ENCODE peak calls at places on chromosome 20, in eight cellular contexts. Y, T, S, W, Q, L, B and R are unnamed samples.

GRCh38 chr20:24160563-24161355 is 172.2 kb upstream of the GGTLC1 start:
- DNase-seq in Q (no peak), L (peak; percentile 74), W (peak; percentile 72), S (peak; percentile 87), T (peak; percentile 29), B (peak; percentile 65), Y (peak; percentile 64), R (peak; percentile 2)

GRCh38 chr20:11051146-11051545 is 377.3 kb upstream of the JAG1 start:
- DNase-seq in T (no peak), L (peak; percentile 3), S (no peak), Y (no peak), Q (no peak), W (no peak), B (no peak), R (no peak)

GRCh38 chr20:671252-672030 is 4.2 kb downstream of the SCRT2 start:
- DNase-seq in L (no peak), T (no peak), B (no peak), Y (no peak), Q (no peak), S (no peak), W (no peak), R (no peak)

GRCh38 chr20:48879609-48880008 is 41.9 kb upstream of the ARFGEF2 start:
- DNase-seq in Y (peak; percentile 7), W (peak; percentile 31), T (no peak), S (peak; percentile 35), L (peak; percentile 47), Q (peak; percentile 76), B (no peak), R (no peak)

GRCh38 chr20:57811373-57812020 is 101.7 kb upstream of the PMEPA1 start:
- DNase-seq in Q (peak; percentile 65), S (peak; percentile 11), B (no peak), T (no peak), Y (peak; percentile 19), W (no peak), L (no peak), R (no peak)

GRCh38 chr20:3727333-3728035 is 5.0 kb upstream of the HSPA12B start:
- DNase-seq in Q (no peak), S (peak; percentile 24), L (peak; percentile 41), Y (peak; percentile 27), T (no peak), B (peak; percentile 48), W (no peak), R (no peak)

GRCh38 chr20:50837532-50838321 is 42.9 kb downstream of the BCAS4 start:
- DNase-seq in S (peak; percentile 60), L (peak; percentile 56), Y (peak; percentile 63), Q (no peak), B (peak; percentile 87), W (peak; percentile 46), T (peak; percentile 80), R (peak; percentile 52)

GRCh38 chr20:57622579-57623381 is 2.6 kb upstream of the ZBP1 start:
- DNase-seq in W (peak; percentile 61), L (peak; percentile 56), T (no peak), S (peak; percentile 71), Y (peak; percentile 97), Q (peak; percentile 83), B (peak; percentile 13), R (peak; percentile 9)

GRCh38 chr20:14055127-14055742 is 59.9 kb downstream of the MACROD2 start:
- DNase-seq in S (peak; percentile 87), T (peak; percentile 20), Q (no peak), L (peak; percentile 79), W (peak; percentile 49), B (peak; percentile 74), Y (peak; percentile 76), R (no peak)

GRCh38 chr20:11551491-11551890 is 366.2 kb upstream of the BTBD3 start:
- DNase-seq in T (no peak), Q (no peak), L (no peak), W (no peak), B (no peak), S (no peak), Y (no peak), R (no peak)

GRCh38 chr20:60469829-60470228 is 511.6 kb downstream of the CDH26 start:
- DNase-seq in L (no peak), T (no peak), Y (no peak), S (no peak), Q (no peak), B (no peak), W (no peak), R (no peak)

GRCh38 chr20:61478094-61478493 is 226.0 kb downstream of the CDH4 start:
- DNase-seq in T (no peak), W (no peak), Q (no peak), S (no peak), B (no peak), L (no peak), Y (no peak), R (no peak)

GRCh38 chr20:62879275-62880146 is 17.9 kb upstream of the TCFL5 start:
- DNase-seq in L (no peak), S (no peak), Y (no peak), T (no peak), W (no peak), Q (no peak), B (no peak), R (no peak)

GRCh38 chr20:699811-700338 is 24.3 kb upstream of the SCRT2 start:
- DNase-seq in L (no peak), B (no peak), Y (no peak), W (no peak), T (no peak), Q (peak; percentile 15), S (no peak), R (no peak)

GRCh38 chr20:41061155-41061554 is 32.5 kb downstream of the TOP1 start:
- DNase-seq in S (no peak), B (no peak), T (no peak), Q (no peak), L (no peak), Y (peak; percentile 40), W (no peak), R (no peak)

GRCh38 chr20:64069614-64070243 is 6.7 kb downstream of the TCEA2 start:
- DNase-seq in T (no peak), Y (no peak), Q (no peak), S (peak; percentile 35), L (peak; percentile 28), W (no peak), B (no peak), R (no peak)

GRCh38 chr20:48026981-48027592 is 241.8 kb upstream of the SULF2 start:
- DNase-seq in T (no peak), Y (no peak), Q (no peak), S (no peak), B (no peak), L (no peak), W (no peak), R (no peak)

GRCh38 chr20:25444556-25444955 is 37.1 kb downstream of the GINS1 start:
- DNase-seq in L (no peak), W (no peak), B (no peak), T (no peak), S (no peak), Y (no peak), Q (no peak), R (no peak)

GRCh38 chr20:38420232-38421085 is 14.7 kb downstream of the SNHG17 start:
- DNase-seq in Y (no peak), T (no peak), W (no peak), L (no peak), S (no peak), B (no peak), Q (no peak), R (no peak)

GRCh38 chr20:49657118-49657901 is 56.4 kb downstream of the B4GALT5 start:
- DNase-seq in B (peak; percentile 82), L (peak; percentile 84), T (peak; percentile 32), Y (no peak), S (no peak), Q (no peak), W (no peak), R (no peak)

GRCh38 chr20:25049261-25050060 is 8.5 kb downstream of the ACSS1 start:
- DNase-seq in S (no peak), Q (peak; percentile 6), T (no peak), B (no peak), Y (no peak), L (no peak), W (no peak), R (no peak)

DNA sequence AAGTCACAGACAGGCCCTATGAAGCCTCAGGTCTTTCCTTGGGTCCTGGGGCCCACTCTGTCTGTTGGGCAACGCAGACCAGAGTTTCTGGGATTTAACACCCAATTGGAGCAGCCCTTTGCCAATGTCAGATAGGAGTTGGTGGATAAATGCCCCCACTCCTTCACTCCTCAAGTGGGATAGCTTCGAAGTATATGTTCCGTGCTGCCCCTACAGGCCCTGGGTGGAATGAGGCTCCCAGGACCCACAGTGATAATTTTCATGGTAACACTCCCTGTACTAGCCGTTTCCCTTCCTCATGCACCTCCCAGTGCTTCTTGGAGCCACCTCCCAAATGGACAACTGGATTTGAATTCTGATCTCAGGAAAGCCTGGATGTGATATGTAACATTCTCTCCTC is 145.4 kb downstream of the FOXA2 start:
- DNase-seq in Y (no peak), T (no peak), B (no peak), L (no peak), S (no peak), Q (no peak), W (no peak), R (no peak)
- TF ChIP-seq CTCF in Y (peak; percentile 13), T (no peak), B (peak; percentile 4), L (peak; percentile 26), S (peak; percentile 37), Q (peak; percentile 49), W (no peak), R (no peak)

GRCh38 chr20:44070139-44070900 is 116.7 kb downstream of the JPH2 start:
- DNase-seq in W (no peak), Q (no peak), T (no peak), S (no peak), L (no peak), B (no peak), Y (no peak), R (no peak)

GRCh38 chr20:44068780-44069191 is 118.2 kb downstream of the JPH2 start:
- DNase-seq in L (no peak), Y (no peak), B (no peak), S (no peak), W (no peak), T (no peak), Q (no peak), R (no peak)

GRCh38 chr20:44071057-44071456 is 115.9 kb downstream of the JPH2 start:
- DNase-seq in Q (no peak), L (no peak), W (no peak), B (no peak), T (no peak), S (no peak), Y (no peak), R (no peak)

GRCh38 chr20:44068311-44068710 is 118.7 kb downstream of the JPH2 start:
- DNase-seq in Y (no peak), L (no peak), S (no peak), T (no peak), B (no peak), Q (no peak), W (no peak), R (no peak)

GRCh38 chr20:44069203-44069931 is 117.6 kb downstream of the JPH2 start:
- DNase-seq in T (no peak), W (no peak), Q (no peak), B (peak; percentile 18), Y (no peak), L (no peak), S (no peak), R (no peak)
- H3K4me3 ChIP-seq in T (no peak overlapping the region), W (no peak overlapping the region), Q (no peak overlapping the region), B (no peak overlapping the region), Y (no peak overlapping the region), L (no peak overlapping the region), S (no peak overlapping the region), R (no peak overlapping the region)

GRCh38 chr20:52313335-52313963 is 121.9 kb upstream of the ZFP64 start:
- DNase-seq in T (no peak), Q (no peak), S (peak; percentile 59), L (peak; percentile 60), W (peak; percentile 3), Y (peak; percentile 49), B (peak; percentile 66), R (no peak)
- TF ChIP-seq CTCF in T (peak; percentile 63), Q (peak; percentile 41), S (peak; percentile 67), L (peak; percentile 62), W (peak; percentile 52), Y (peak; percentile 66), B (peak; percentile 71), R (peak; percentile 59)

GRCh38 chr20:20710443-20710842 is 2.0 kb downstream of the RALGAPA2 start:
- DNase-seq in B (no peak), T (no peak), W (no peak), Y (no peak), S (no peak), L (no peak), Q (no peak), R (no peak)
- H3K4me3 ChIP-seq in B (no peak overlapping the region), T (no peak overlapping the region), W (no peak overlapping the region), Y (peak overlapping the region; percentile 73), S (no peak overlapping the region), L (no peak overlapping the region), Q (peak overlapping the region; percentile 92), R (no peak overlapping the region)